ENCODE peak calls at places on chromosomes 11 and 22, in five cellular contexts. Z is sigmoid colon, D is HepG2, A is H1, O is HL-60. W is an unnamed sample.

GRCh38 chr11:8261316-8261715 is 2.4 kb downstream of the LMO1 start:
- DNase-seq in Z (peak; percentile 37), D (no peak), A (no peak), O (no peak), W (peak; percentile 17)

GRCh38 chr11:19972637-19973036 is 187.6 kb downstream of the DBX1 start:
- DNase-seq in Z (no peak), D (no peak), A (no peak), O (no peak), W (no peak)

GRCh38 chr11:102974552-102975280 is 19.2 kb upstream of the MMP13 start:
- DNase-seq in Z (no peak), D (no peak), A (no peak), O (no peak), W (peak; percentile 53)

GRCh38 chr11:65719887-65720236 is 736 bp downstream of the RNASEH2C start:
- DNase-seq in Z (no peak), D (no peak), A (no peak), O (peak; percentile 43), W (no peak)

GRCh38 chr11:124611016-124611571 is at the start of gene PANX3:
- DNase-seq in Z (no peak), D (no peak), A (no peak), O (no peak), W (no peak)

GRCh38 chr11:12287374-12288211 is 89.8 kb upstream of the PARVA start:
- DNase-seq in Z (peak; percentile 93), D (peak; percentile 59), A (peak; percentile 83), O (no peak), W (peak; percentile 26)

GRCh38 chr11:133382217-133382746 is 150.0 kb downstream of the OPCML start:
- DNase-seq in Z (no peak), D (no peak), A (no peak), O (no peak), W (no peak)

GRCh38 chr22:19643448-19644313 is 70.6 kb upstream of the SEPTIN5 start:
- DNase-seq in Z (no peak), D (no peak), A (no peak), O (peak; percentile 66), W (no peak)

GRCh38 chr22:33418483-33418882 is 360.3 kb upstream of the SYN3 start:
- DNase-seq in Z (no peak), D (no peak), A (no peak), O (no peak), W (no peak)

GRCh38 chr11:15621565-15621964 is 506.8 kb downstream of the INSC start:
- DNase-seq in Z (no peak), D (no peak), A (no peak), O (no peak), W (no peak)

GRCh38 chr11:13214276-13214865 is 63.2 kb upstream of the BMAL1 start:
- DNase-seq in Z (no peak), D (no peak), A (no peak), O (no peak), W (no peak)

GRCh38 chr11:77705195-77705876 is 67.7 kb upstream of the CLNS1A start:
- DNase-seq in Z (no peak), D (peak; percentile 71), A (no peak), O (peak; percentile 45), W (no peak)

GRCh38 chr11:35507688-35508087 is 17.7 kb downstream of the PAMR1 start:
- DNase-seq in Z (no peak), D (no peak), A (no peak), O (no peak), W (no peak)

GRCh38 chr22:23831781-23832180 is 7.0 kb downstream of the DERL3 start:
- DNase-seq in Z (peak; percentile 39), D (no peak), A (no peak), O (no peak), W (no peak)

GRCh38 chr22:43238526-43239006 is 51.6 kb upstream of the TTLL12 start:
- DNase-seq in Z (no peak), D (no peak), A (no peak), O (no peak), W (no peak)

GRCh38 chr11:106017088-106017487 is 5.0 kb downstream of the MSANTD4 start:
- DNase-seq in Z (no peak), D (no peak), A (no peak), O (no peak), W (no peak)

GRCh38 chr11:4727171-4727570 is 22.6 kb downstream of the MMP26 start:
- DNase-seq in Z (no peak), D (no peak), A (no peak), O (no peak), W (no peak)

GRCh38 chr22:46373838-46374662 is 38.5 kb downstream of the TRMU start:
- DNase-seq in Z (no peak), D (no peak), A (no peak), O (no peak), W (no peak)

GRCh38 chr11:125494987-125495725 is 909 bp downstream of the FEZ1 start:
- DNase-seq in Z (peak; percentile 77), D (no peak), A (peak; percentile 81), O (peak; percentile 7), W (no peak)

GRCh38 chr11:116929393-116930090 is 92.1 kb upstream of the APOA1 start:
- DNase-seq in Z (no peak), D (peak; percentile 21), A (no peak), O (no peak), W (no peak)

GRCh38 chr22:48753381-48753730 is 1074.3 kb downstream of the BRD1 start:
- DNase-seq in Z (peak; percentile 51), D (no peak), A (no peak), O (no peak), W (peak; percentile 5)

GRCh38 chr11:14342906-14343305 is 16.1 kb downstream of the RRAS2 start:
- DNase-seq in Z (no peak), D (no peak), A (no peak), O (no peak), W (no peak)

GRCh38 chr11:1729692-1730011 is 20.7 kb downstream of the IFITM10 start:
- DNase-seq in Z (no peak), D (no peak), A (no peak), O (no peak), W (no peak)

GRCh38 chr22:35037089-35037488 is 28.9 kb upstream of the ISX start:
- DNase-seq in Z (no peak), D (no peak), A (peak; percentile 64), O (no peak), W (no peak)

GRCh38 chr11:113137735-113138529 is 176.5 kb upstream of the TTC12 start:
- DNase-seq in Z (no peak), D (no peak), A (no peak), O (no peak), W (no peak)

GRCh38 chr11:46920709-46921108 is 2.4 kb upstream of the LRP4 start:
- DNase-seq in Z (peak; percentile 89), D (peak; percentile 29), A (no peak), O (no peak), W (no peak)
- H3K27ac ChIP-seq in Z (peak overlapping the region; percentile 84), D (no peak overlapping the region), A (no peak overlapping the region), O (no peak overlapping the region), W (peak overlapping the region; percentile 45)

GRCh38 chr22:27685515-27685914 is 116.0 kb downstream of the MN1 start:
- DNase-seq in Z (no peak), D (no peak), A (no peak), O (no peak), W (peak; percentile 36)
- TF ChIP-seq POLR2AphosphoS5 in Z (no peak), D (no peak), A (no peak), O (no peak), W (no peak)

GRCh38 chr22:37232140-37232998 is 11.7 kb downstream of the RAC2 start:
- DNase-seq in Z (no peak), D (no peak), A (no peak), O (no peak), W (no peak)

GRCh38 chr22:37231406-37232139 is 12.5 kb downstream of the RAC2 start:
- DNase-seq in Z (no peak), D (no peak), A (no peak), O (no peak), W (no peak)

GRCh38 chr22:37234736-37235711 is 9.0 kb downstream of the RAC2 start:
- DNase-seq in Z (no peak), D (no peak), A (no peak), O (no peak), W (no peak)

GRCh38 chr22:37235897-37236607 is 8.0 kb downstream of the RAC2 start:
- DNase-seq in Z (peak; percentile 33), D (no peak), A (no peak), O (no peak), W (no peak)

DNA sequence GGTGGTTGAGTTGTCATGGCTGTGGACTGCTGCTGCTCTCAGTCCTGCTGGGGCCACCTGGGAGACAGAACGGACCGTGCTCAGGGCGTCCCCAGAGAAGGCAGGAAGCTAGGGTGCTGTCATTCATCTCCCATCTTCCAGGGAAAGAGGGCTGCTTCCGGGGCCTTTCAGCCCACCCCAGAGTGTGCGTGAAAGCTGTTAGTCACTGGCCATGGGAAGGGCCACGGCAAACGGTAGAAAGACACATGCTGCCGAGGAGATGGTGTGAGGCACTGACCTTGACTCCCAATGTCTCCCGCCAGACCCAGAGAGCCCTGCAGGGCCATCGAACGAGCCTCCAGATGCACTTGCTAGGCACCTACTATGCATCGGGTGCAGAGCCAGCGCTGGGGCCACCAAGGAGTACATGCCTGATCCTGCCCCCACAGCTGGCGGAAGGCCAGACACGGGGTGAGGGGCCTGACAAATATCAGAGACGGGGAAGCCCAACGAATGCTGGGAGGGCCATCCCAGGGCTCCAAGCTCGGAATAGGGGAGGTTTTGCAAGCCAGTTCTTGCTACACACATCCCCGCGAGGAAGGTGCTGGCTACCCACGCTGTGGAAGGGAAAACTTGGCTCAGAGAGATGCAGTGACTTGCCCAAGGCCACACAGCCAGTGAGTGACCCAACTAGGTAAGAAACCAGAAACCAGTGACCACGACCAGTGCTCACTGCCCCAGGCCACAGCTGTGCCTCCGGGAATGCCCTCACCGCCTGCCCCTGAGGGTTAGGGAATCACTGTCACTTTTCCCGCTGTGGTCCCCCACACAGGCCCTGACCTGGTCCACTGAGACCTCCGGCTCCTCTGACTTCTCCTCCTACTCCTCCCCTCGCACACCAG is 10.1 kb downstream of the RAC2 start:
- DNase-seq in Z (no peak), D (no peak), A (no peak), O (no peak), W (no peak)
- H3K27ac ChIP-seq in Z (no peak overlapping the region), D (no peak overlapping the region), A (no peak overlapping the region), O (peak overlapping the region; percentile 12), W (no peak overlapping the region)

GRCh38 chr11:26583550-26583949 is 11.5 kb upstream of the MUC15 start:
- DNase-seq in Z (no peak), D (no peak), A (no peak), O (no peak), W (no peak)
- TF ChIP-seq POLR2AphosphoS5 in Z (no peak), D (no peak), A (no peak), O (no peak), W (peak; percentile 41)

DNA sequence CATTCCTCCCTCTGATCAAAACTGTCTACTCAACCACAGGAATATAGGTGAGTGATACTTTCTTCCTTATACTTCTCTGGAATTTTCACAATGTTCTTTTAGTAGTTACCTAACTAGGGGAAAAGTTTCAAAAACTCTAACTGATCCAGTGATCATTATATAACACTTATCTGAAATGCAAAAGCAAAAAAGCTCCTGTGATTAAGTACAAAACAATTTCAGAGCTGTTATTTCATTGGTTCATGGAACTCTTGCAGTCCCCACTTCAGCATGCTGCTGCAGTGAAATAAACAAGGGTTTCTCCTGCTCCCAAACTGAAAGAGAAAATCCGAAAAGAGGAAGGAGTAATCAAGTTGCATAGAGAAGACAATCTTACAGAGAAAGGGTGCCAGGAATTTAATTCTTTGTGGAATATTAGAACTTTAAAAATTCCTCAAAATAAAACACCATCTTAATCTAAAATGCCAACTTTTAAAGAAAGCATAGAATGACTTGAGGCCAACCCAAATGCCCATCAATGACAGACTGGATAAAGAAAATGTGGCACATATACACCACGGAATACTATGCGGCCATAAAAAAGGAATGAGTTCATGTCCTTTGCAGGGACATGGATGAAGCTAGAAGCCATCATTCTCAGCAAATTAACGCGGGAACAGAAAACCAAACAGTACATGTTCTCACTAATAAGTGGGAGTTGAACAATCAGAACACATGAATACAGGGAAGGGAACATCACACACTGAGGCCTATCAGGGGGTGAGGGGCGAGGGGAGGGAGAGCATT is 20.3 kb downstream of the PPP2R1B start:
- DNase-seq in Z (no peak), D (no peak), A (no peak), O (no peak), W (no peak)
- H3K27ac ChIP-seq in Z (peak overlapping the region; percentile 64), D (no peak overlapping the region), A (no peak overlapping the region), O (no peak overlapping the region), W (peak overlapping the region; percentile 49)

W was measured in stomach.